ENCODE peak calls at places on chromosome 1, in four cellular contexts. A is A549, Q is HepG2, N is H1. O is an unnamed sample.
A peak's percentile ranks its signal among the peaks of the same experiment; 100 is the strongest.

GRCh38 chr1:93344484-93344883 is 1.2 kb upstream of the DR1 start:
- DNase-seq in A (no peak), Q (peak; percentile 32), N (no peak), O (no peak)

GRCh38 chr1:107648071-107648470 is 316.9 kb downstream of the VAV3 start:
- DNase-seq in A (peak; percentile 15), Q (no peak), N (no peak), O (no peak)

GRCh38 chr1:183234660-183235476 is 48.8 kb downstream of the LAMC2 start:
- DNase-seq in A (peak; percentile 59), Q (peak; percentile 21), N (peak; percentile 66), O (no peak)

GRCh38 chr1:39694026-39694425 is 2.8 kb upstream of the HPCAL4 start:
- DNase-seq in A (no peak), Q (no peak), N (no peak), O (no peak)

GRCh38 chr1:30984167-30984870 is 75.8 kb upstream of the SDC3 start:
- DNase-seq in A (no peak), Q (no peak), N (no peak), O (no peak)

GRCh38 chr1:168285419-168285790 is 4.7 kb downstream of the TBX19 start:
- DNase-seq in A (no peak), Q (no peak), N (no peak), O (no peak)

GRCh38 chr1:13451399-13451965 is 41.2 kb downstream of the PRAMEF20 start:
- DNase-seq in A (no peak), Q (no peak), N (no peak), O (no peak)

GRCh38 chr1:36303244-36303643 is 2.9 kb upstream of the SH3D21 start:
- DNase-seq in A (no peak), Q (no peak), N (no peak), O (no peak)

GRCh38 chr1:118982816-118983557 is 5.2 kb downstream of the TBX15 start:
- DNase-seq in A (no peak), Q (no peak), N (peak; percentile 64), O (no peak)

GRCh38 chr1:231226161-231226560 is 14.9 kb upstream of the GNPAT start:
- DNase-seq in A (no peak), Q (no peak), N (no peak), O (no peak)

GRCh38 chr1:59427155-59427554 is 130.3 kb downstream of the FGGY start:
- DNase-seq in A (peak; percentile 40), Q (no peak), N (no peak), O (no peak)

GRCh38 chr1:42737257-42737656 is 2.8 kb downstream of the CLDN19 start:
- DNase-seq in A (no peak), Q (no peak), N (no peak), O (peak; percentile 25)

GRCh38 chr1:4482526-4482925 is 171.9 kb upstream of the AJAP1 start:
- DNase-seq in A (no peak), Q (no peak), N (no peak), O (no peak)

GRCh38 chr1:30324251-30325084 is 398.9 kb downstream of the MATN1 start:
- DNase-seq in A (no peak), Q (no peak), N (peak; percentile 27), O (no peak)

GRCh38 chr1:151838491-151839412 is 868 bp downstream of the C2CD4D start:
- DNase-seq in A (no peak), Q (no peak), N (peak; percentile 72), O (no peak)

GRCh38 chr1:226201029-226201593 is 14.6 kb upstream of the ACBD3 start:
- DNase-seq in A (peak; percentile 21), Q (no peak), N (no peak), O (no peak)

GRCh38 chr1:53552981-53553733 is 94.0 kb downstream of the DMRTB1 start:
- DNase-seq in A (no peak), Q (no peak), N (no peak), O (no peak)

GRCh38 chr1:59232209-59232608 is 64.7 kb upstream of the FGGY start:
- DNase-seq in A (no peak), Q (peak; percentile 63), N (no peak), O (no peak)

GRCh38 chr1:53595906-53596305 is 136.7 kb downstream of the DMRTB1 start:
- DNase-seq in A (no peak), Q (no peak), N (no peak), O (no peak)

GRCh38 chr1:155646307-155646706 is 36.3 kb downstream of the MSTO1 start:
- DNase-seq in A (no peak), Q (no peak), N (no peak), O (no peak)

GRCh38 chr1:31161571-31161970 is 78.1 kb downstream of the NKAIN1 start:
- DNase-seq in A (no peak), Q (no peak), N (no peak), O (no peak)

GRCh38 chr1:59433440-59433813 is 136.5 kb downstream of the FGGY start:
- DNase-seq in A (no peak), Q (no peak), N (no peak), O (no peak)

GRCh38 chr1:228517655-228518054 is 30.5 kb downstream of the RNF187 start:
- DNase-seq in A (no peak), Q (no peak), N (no peak), O (no peak)

GRCh38 chr1:210233495-210234253 is 1.1 kb downstream of the SERTAD4 start:
- DNase-seq in A (peak; percentile 40), Q (no peak), N (peak; percentile 76), O (no peak)

GRCh38 chr1:12177999-12178441 is 11.2 kb downstream of the TNFRSF1B start:
- DNase-seq in A (no peak), Q (no peak), N (no peak), O (no peak)

GRCh38 chr1:166819982-166820381 is 19.3 kb upstream of the POGK start:
- DNase-seq in A (no peak), Q (no peak), N (no peak), O (no peak)

GRCh38 chr1:167819849-167820683 is 93.9 kb downstream of the ADCY10 start:
- DNase-seq in A (peak; percentile 84), Q (no peak), N (peak; percentile 80), O (no peak)

GRCh38 chr1:200306954-200307754 is 102.7 kb downstream of the ZNF281 start:
- DNase-seq in A (peak; percentile 47), Q (peak; percentile 40), N (no peak), O (peak; percentile 17)

GRCh38 chr1:9289724-9290493 is 2.8 kb upstream of the SPSB1 start:
- DNase-seq in A (peak; percentile 77), Q (peak; percentile 68), N (no peak), O (no peak)

GRCh38 chr1:220371324-220371723 is 99.1 kb upstream of the RAB3GAP2 start:
- DNase-seq in A (no peak), Q (no peak), N (no peak), O (no peak)

GRCh38 chr1:39387452-39387851 is 104.0 kb upstream of the BMP8A start:
- DNase-seq in A (peak; percentile 65), Q (peak; percentile 84), N (no peak), O (no peak)

GRCh38 chr1:6262570-6263420 is 1.9 kb upstream of the GPR153 start:
- DNase-seq in A (no peak), Q (no peak), N (no peak), O (no peak)

GRCh38 chr1:55060133-55060999 is 21.0 kb downstream of the PCSK9 start:
- DNase-seq in A (no peak), Q (no peak), N (no peak), O (peak; percentile 4)
- TF ChIP-seq HDAC2 in A (no peak), Q (no peak), N (no peak), O (no peak)

GRCh38 chr1:237138551-237138950 is 96.6 kb downstream of the RYR2 start:
- DNase-seq in A (no peak), Q (no peak), N (no peak), O (no peak)
- TF ChIP-seq HDAC2 in A (no peak), Q (no peak), N (no peak), O (no peak)

DNA sequence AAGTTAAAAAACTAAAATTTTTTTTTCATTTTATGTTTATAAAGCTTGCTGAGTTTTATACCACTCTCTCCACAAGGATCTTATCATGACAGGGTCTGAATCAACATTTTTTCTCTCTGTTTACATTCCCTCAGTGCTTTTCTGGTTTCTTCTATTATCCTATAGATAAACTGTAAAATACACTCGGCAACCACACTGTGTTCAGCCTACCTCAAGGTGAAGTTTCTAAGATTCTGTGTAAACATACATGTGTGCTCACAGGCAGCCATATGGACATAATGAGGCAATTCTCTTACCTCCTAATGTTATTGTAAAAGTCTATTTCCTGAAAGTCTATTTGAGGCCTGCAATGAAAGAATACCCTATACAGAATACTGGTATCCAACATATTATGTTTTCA is 114.6 kb downstream of the NTPCR start:
- DNase-seq in A (no peak), Q (no peak), N (no peak), O (no peak)
- TF ChIP-seq HDAC2 in A (no peak), Q (no peak), N (no peak), O (no peak)

GRCh38 chr1:32448773-32449456 is 16.0 kb upstream of the ZBTB8B start:
- DNase-seq in A (peak; percentile 68), Q (peak; percentile 75), N (peak; percentile 78), O (no peak)

DNA sequence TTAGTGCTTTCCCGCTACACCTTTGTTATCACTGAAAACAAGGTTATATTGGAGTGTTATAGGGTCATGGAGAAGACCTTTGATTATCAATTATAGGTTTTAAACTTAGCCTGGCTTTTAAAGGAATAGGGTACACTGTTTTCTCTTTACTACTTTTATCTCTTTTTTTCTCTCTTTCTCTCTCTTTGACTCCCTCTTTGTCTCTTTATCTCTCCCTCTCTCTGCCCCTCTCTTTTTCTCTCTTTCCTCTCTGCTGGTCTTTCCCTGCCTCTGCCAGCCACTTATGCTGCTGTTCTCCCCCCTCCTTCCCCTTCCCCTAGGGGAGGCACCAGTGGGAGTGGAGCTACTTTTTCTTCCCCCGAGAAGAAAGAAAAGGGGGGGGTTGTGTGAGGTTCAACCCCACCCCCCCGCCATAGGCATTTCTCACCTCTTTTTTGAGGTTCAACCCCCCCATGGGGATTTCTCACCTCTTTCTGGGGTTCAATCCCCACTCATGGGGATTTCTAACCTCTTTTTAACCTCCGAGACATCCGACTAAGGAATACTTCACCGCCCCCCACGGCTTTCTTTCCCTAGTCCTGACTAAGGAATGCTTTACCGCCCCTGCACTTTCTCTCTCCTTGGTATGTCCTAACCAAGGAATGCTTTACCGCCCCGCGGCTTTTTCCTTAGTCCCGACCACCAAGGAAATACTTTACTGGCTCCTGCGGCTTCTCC is 17.2 kb upstream of the ZBTB8B start:
- DNase-seq in A (no peak), Q (no peak), N (peak; percentile 81), O (no peak)
- TF ChIP-seq HDAC2 in A (no peak), Q (no peak), N (no peak), O (no peak)

GRCh38 chr1:45622267-45622890 is 1.5 kb downstream of the CCDC17 start:
- DNase-seq in A (peak; percentile 7), Q (no peak), N (peak; percentile 60), O (no peak)
- TF ChIP-seq HDAC2 in A (no peak), Q (no peak), N (no peak), O (no peak)

DNA sequence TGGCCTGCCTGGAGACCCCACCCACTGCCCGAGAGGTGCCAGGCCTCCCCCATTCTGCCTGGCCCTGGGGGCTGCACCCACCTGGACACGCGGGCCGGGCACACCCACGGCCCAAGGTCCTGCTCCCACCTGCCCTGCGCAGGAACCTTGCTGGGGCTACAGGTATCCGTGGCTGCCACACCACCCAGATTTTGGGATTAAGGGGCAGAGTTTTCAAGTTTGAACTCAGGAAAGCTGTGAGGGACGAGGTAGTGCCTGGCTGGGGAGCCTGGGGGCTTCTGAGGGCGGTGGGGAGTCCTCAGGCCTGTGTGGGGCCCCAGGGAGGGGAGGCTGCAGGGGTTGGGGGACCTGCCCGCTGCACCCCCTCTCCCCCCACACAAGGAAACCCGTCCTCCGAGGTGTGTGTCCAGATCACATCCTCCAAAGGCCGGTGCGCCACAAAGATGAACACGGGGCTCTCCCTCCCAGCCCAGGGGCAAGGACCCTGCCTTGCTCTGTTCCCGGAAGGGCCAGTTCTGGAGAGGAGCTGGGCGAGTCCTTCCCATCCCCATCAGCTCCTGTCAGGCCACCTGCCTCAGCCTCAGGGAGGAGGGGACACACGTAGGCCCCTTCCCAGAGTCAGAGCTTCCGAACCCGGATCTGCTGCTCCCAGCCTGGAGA is 2.7 kb upstream of the TTLL10 start:
- DNase-seq in A (no peak), Q (no peak), N (peak; percentile 49), O (no peak)
- TF ChIP-seq HDAC2 in A (no peak), Q (no peak), N (no peak), O (no peak)